ENCODE peak calls at places on chromosome 15, in nine cellular contexts. H, A, J, Q, V, M, F, U and Z are unnamed samples.

GRCh38 chr15:96312641-96313335 is 17.7 kb upstream of the NR2F2 start:
- DNase-seq in V (no peak), U (no peak), J (no peak), A (no peak), H (no peak), M (no peak), Q (no peak), F (no peak), Z (no peak)

GRCh38 chr15:56770191-56770590 is 36.9 kb upstream of the ZNF280D start:
- DNase-seq in Q (no peak), F (no peak), V (no peak), H (no peak), M (no peak), U (no peak), A (no peak), J (no peak), Z (no peak)

GRCh38 chr15:61216519-61216918 is 12.6 kb downstream of the RORA start:
- DNase-seq in Q (no peak), F (no peak), M (peak), A (no peak), U (no peak), J (no peak), V (no peak), H (peak), Z (peak)

GRCh38 chr15:60829416-60829815 is 350.5 kb upstream of the ICE2 start:
- DNase-seq in Q (no peak), H (no peak), J (no peak), V (no peak), F (no peak), A (no peak), U (no peak), M (no peak), Z (no peak)

GRCh38 chr15:82132742-82133141 is 86.9 kb upstream of the MEX3B start:
- DNase-seq in A (no peak), V (no peak), J (no peak), Q (no peak), U (no peak), M (no peak), H (no peak), F (no peak), Z (no peak)

GRCh38 chr15:98955331-98955730 is 52.3 kb downstream of the PGPEP1L start:
- DNase-seq in A (no peak), F (no peak), H (no peak), U (peak), J (no peak), V (no peak), Q (peak), M (no peak), Z (no peak)

GRCh38 chr15:70602281-70602680 is 161.1 kb downstream of the UACA start:
- DNase-seq in M (peak), H (no peak), U (no peak), F (no peak), Q (no peak), J (no peak), V (no peak), A (peak), Z (no peak)

GRCh38 chr15:39255760-39256159 is 325.1 kb upstream of the THBS1 start:
- DNase-seq in M (no peak), Q (no peak), J (no peak), U (no peak), H (no peak), F (no peak), A (no peak), V (no peak), Z (peak)

GRCh38 chr15:31955734-31956133 is 74.6 kb upstream of the CHRNA7 start:
- DNase-seq in J (no peak), H (no peak), V (no peak), F (no peak), A (no peak), Q (no peak), M (no peak), U (no peak), Z (no peak)

GRCh38 chr15:97129684-97130083 is 799.2 kb downstream of the NR2F2 start:
- DNase-seq in H (no peak), J (no peak), M (no peak), A (no peak), F (no peak), U (no peak), Q (no peak), V (no peak), Z (no peak)

GRCh38 chr15:60017538-60018199 is 13.6 kb downstream of the FOXB1 start:
- DNase-seq in Q (no peak), F (no peak), V (no peak), H (no peak), U (no peak), A (no peak), J (no peak), M (no peak), Z (no peak)

GRCh38 chr15:93449798-93450197 is 360.8 kb upstream of the RGMA start:
- DNase-seq in M (no peak), H (no peak), V (no peak), Q (no peak), A (no peak), J (no peak), U (no peak), F (no peak), Z (no peak)

GRCh38 chr15:77001966-77002365 is 7.0 kb downstream of the PSTPIP1 start:
- DNase-seq in U (no peak), Q (no peak), A (no peak), V (no peak), F (no peak), J (no peak), H (no peak), M (no peak), Z (no peak)

GRCh38 chr15:68595260-68595564 is 16.4 kb downstream of the CORO2B start:
- DNase-seq in V (no peak), M (no peak), J (no peak), H (no peak), Q (no peak), F (no peak), A (no peak), U (no peak), Z (no peak)